ENCODE peak calls at places on chromosomes 4 and X, in four cellular contexts. F is tibial nerve, L is stomach, Y is lower leg skin. I is an unnamed sample.

GRCh38 chr4:57156242-57156990 is 46.2 kb upstream of the IGFBP7 start:
- DNase-seq in F (no peak), L (no peak), Y (no peak), I (no peak)

GRCh38 chrX:34578237-34578636 is 78.8 kb downstream of the TMEM47 start:
- DNase-seq in F (peak), L (no peak), Y (no peak), I (no peak)

GRCh38 chr4:89492476-89493110 is 185.0 kb upstream of the GPRIN3 start:
- DNase-seq in F (no peak), L (no peak), Y (no peak), I (no peak)

GRCh38 chr4:89009653-89010369 is 47.2 kb downstream of the FAM13A start:
- DNase-seq in F (no peak), L (no peak), Y (no peak), I (no peak)

GRCh38 chr4:109571494-109571893 is 11.4 kb downstream of the MCUB start:
- DNase-seq in F (no peak), L (no peak), Y (no peak), I (no peak)

GRCh38 chr4:183182873-183183725 is 84.0 kb downstream of the WWC2 start:
- DNase-seq in F (peak), L (no peak), Y (no peak), I (no peak)

GRCh38 chr4:127985989-127986388 is 20.8 kb downstream of the ABHD18 start:
- DNase-seq in F (no peak), L (no peak), Y (no peak), I (no peak)

GRCh38 chr4:7043521-7044414 is 596 bp downstream of the TADA2B start:
- DNase-seq in F (no peak), L (peak), Y (peak), I (no peak)

GRCh38 chr4:25402521-25402920 is 25.5 kb downstream of the ANAPC4 start:
- DNase-seq in F (no peak), L (no peak), Y (no peak), I (no peak)

GRCh38 chr4:122044496-122044895 is 92.6 kb upstream of the TRPC3 start:
- DNase-seq in F (no peak), L (no peak), Y (no peak), I (no peak)

GRCh38 chrX:54087661-54088060 is 43.4 kb upstream of the PHF8 start:
- DNase-seq in F (no peak), L (no peak), Y (no peak), I (no peak)

GRCh38 chrX:101347859-101348451 is 587 bp downstream of the TIMM8A start:
- DNase-seq in F (no peak), L (no peak), Y (no peak), I (no peak)

GRCh38 chr4:107379054-107379869 is 340.8 kb downstream of the PAPSS1 start:
- DNase-seq in F (no peak), L (no peak), Y (no peak), I (no peak)

GRCh38 chr4:5003918-5004317 is 15.3 kb downstream of the CYTL1 start:
- DNase-seq in F (no peak), L (no peak), Y (no peak), I (no peak)

GRCh38 chrX:125503769-125504168 is 184.1 kb downstream of the TEX13C start:
- DNase-seq in F (no peak), L (no peak), Y (no peak), I (no peak)

GRCh38 chr4:42706086-42706485 is 49.2 kb upstream of the ATP8A1 start:
- DNase-seq in F (no peak), L (no peak), Y (no peak), I (no peak)

GRCh38 chr4:44446801-44447562 is 1.6 kb downstream of the KCTD8 start:
- DNase-seq in F (no peak), L (peak), Y (no peak), I (no peak)

GRCh38 chr4:44447563-44448504 is 775 bp downstream of the KCTD8 start:
- DNase-seq in F (no peak), L (peak), Y (peak), I (peak)

GRCh38 chr4:44446191-44446590 is 2.4 kb downstream of the KCTD8 start:
- DNase-seq in F (no peak), L (no peak), Y (no peak), I (no peak)

GRCh38 chr4:44448548-44449443 is at the start of gene KCTD8:
- DNase-seq in F (peak), L (peak), Y (peak), I (peak)
- TF ChIP-seq CTCF in F (peak), L (no peak), Y (no peak), I (peak)

GRCh38 chr4:3484057-3484973 is 21.2 kb downstream of the DOK7 start:
- DNase-seq in F (no peak), L (peak), Y (no peak), I (peak)

GRCh38 chr4:3486556-3487270 is 23.6 kb downstream of the DOK7 start:
- DNase-seq in F (no peak), L (no peak), Y (no peak), I (no peak)

GRCh38 chr4:3485882-3486555 is 22.9 kb downstream of the DOK7 start:
- DNase-seq in F (no peak), L (no peak), Y (no peak), I (no peak)

GRCh38 chr4:3483471-3483921 is 20.4 kb downstream of the DOK7 start:
- DNase-seq in F (no peak), L (no peak), Y (no peak), I (no peak)

DNA sequence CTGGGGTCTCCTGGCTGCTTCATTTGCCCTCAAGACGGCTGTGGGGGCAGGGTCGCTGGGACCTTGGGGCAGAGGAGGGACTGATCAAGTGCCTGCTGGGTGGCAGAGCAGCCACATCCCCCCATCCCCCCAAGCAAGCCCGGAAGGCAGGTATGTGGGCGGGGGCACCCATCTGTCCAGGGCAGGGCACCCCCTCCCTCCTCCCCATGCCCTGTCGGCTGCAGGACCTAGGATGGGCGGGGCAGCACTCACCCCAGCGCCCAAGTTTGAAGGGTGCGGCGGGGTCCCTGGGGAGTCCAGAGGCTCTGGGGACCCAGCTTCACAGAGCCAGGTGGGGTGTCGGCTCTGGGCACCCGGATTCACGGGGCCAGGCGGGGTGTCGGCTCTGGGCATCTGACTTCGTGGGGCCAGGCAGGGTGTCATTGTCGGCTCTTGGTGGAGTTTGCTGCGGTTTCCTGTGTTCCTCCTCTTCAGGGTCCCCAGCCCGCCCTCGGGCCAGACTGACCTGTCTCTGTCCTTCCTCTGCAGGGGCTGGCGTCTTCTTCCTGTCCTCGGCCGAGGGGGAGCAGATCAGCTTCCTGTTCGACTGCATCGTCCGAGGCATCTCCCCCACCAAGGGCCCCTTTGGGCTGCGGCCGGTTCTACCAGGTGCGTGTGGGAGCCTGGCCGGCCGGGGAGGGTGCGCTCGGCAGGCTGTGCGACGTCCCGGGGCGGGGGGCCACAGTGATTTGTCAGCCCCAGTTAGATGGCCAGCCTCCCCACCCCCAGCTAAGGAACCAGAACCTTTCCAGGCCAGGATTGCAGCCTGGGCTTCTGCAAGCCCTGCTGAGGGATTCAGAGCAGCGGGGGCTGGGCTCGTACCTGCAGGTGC is 22.1 kb downstream of the DOK7 start:
- DNase-seq in F (no peak), L (no peak), Y (no peak), I (no peak)
- H3K4me3 ChIP-seq in F (no peak), L (peak), Y (no peak), I (peak)

GRCh38 chr4:87853108-87853507 is 20.3 kb downstream of the MEPE start:
- DNase-seq in F (peak), L (no peak), Y (no peak), I (no peak)
- TF ChIP-seq POLR2A in F (no peak), L (no peak), Y (no peak), I (no peak)

GRCh38 chr4:76904646-76905190 is 6.8 kb upstream of the SOWAHB start:
- DNase-seq in F (no peak), L (no peak), Y (no peak), I (no peak)

GRCh38 chr4:76909711-76910110 is 11.8 kb upstream of the SOWAHB start:
- DNase-seq in F (no peak), L (no peak), Y (no peak), I (no peak)

GRCh38 chr4:76902233-76902890 is 4.4 kb upstream of the SOWAHB start:
- DNase-seq in F (no peak), L (no peak), Y (no peak), I (no peak)

DNA sequence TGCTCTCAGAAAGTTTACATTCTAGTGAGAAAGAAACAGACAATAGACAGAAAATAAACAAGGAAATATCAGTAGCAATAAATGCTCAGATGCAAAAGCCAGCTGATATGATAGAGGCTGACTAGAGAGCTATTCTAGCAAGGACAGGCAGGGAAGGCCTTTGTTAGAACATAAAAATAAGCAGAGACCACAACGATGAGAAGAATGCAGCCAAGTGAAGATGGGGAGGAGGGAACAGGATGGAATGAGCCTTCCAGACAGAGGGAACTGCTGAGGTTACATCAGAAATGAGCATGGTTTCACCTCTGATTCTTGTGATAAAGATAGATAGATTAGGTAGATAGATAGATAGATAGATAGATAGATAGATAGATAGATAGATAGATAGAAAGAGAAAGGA is 7.6 kb upstream of the SOWAHB start:
- DNase-seq in F (no peak), L (no peak), Y (no peak), I (no peak)
- TF ChIP-seq CTCF in F (no peak), L (no peak), Y (no peak), I (no peak)

GRCh38 chr4:55172694-55173287 is 47.4 kb upstream of the KDR start:
- DNase-seq in F (no peak), L (no peak), Y (no peak), I (no peak)
- H3K4me3 ChIP-seq in F (no peak), L (no peak), Y (no peak), I (no peak)

DNA sequence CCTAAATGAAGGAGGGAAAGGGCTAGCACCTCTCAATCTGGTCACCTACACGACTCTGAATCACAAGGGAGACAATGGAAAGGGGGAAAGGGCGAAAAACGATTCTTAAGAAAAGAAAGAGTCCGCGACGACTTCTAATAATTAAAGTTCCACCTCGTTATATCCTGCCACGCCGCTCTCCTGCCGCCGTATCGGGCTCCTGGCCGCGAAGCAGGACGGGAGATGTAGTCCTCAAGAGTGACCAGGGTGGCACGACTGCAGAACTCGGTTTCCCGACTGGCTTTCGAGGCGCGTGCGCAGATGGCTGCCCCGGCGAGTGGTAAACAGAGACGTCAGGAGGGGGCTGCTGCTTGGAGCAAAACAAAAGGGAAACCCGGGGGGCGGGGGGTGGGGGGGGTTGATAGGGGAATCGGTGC is at the start of gene FOXO4:
- DNase-seq in F (peak), L (peak), Y (peak), I (peak)
- TF ChIP-seq POLR2A in F (no peak), L (no peak), Y (no peak), I (peak)

DNA sequence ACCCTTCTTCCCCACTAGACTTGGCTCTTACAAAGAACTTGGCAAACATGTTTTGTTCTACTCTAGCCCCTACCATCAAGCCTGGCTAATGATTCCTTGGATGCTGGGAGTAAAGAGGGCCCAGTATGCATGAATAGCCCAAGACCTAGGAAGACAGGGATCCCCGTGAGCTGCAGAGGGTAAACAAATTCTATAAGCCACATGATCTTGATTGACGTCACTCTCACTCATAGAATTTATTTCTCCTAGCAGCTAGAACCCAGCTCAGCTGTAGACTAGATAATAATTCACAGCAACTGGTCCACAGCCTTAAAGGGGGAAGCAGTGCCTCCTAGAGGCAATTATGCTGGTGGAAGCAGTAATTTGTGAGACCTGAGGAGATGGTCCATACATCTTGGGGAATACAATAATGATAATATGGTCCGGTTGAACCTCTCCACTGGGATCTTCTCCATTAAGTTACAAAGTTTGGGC is 16.1 kb upstream of the USO1 start:
- DNase-seq in F (no peak), L (no peak), Y (peak), I (no peak)
- TF ChIP-seq CTCF in F (peak), L (no peak), Y (no peak), I (no peak)

I was measured in breast epithelium.